ENCODE peak calls at places on chromosomes 4 and X, in six cellular contexts. Y, W, E, Z, O and X are unnamed samples.

GRCh38 chrX:113929004-113929403 is 654.9 kb upstream of the HTR2C start:
- DNase-seq in Y (peak; percentile 10), W (peak; percentile 89), E (peak; percentile 46), O (peak; percentile 92), Z (peak; percentile 54), X (peak; percentile 45)

GRCh38 chrX:106898462-106898861 is 4.7 kb downstream of the RIPPLY1 start:
- DNase-seq in Z (peak; percentile 67), W (no peak), Y (peak; percentile 53), E (no peak), O (peak; percentile 75), X (peak; percentile 40)

GRCh38 chr4:6943012-6943869 is 33.6 kb downstream of the TBC1D14 start:
- DNase-seq in W (no peak), Z (peak; percentile 47), E (no peak), Y (no peak), O (peak; percentile 65), X (no peak)

GRCh38 chr4:25523405-25523804 is 132.2 kb upstream of the SLC34A2 start:
- DNase-seq in O (no peak), E (no peak), W (no peak), Y (no peak), Z (no peak), X (no peak)

GRCh38 chrX:42073468-42073867 is 150.1 kb upstream of the CASK start:
- DNase-seq in Y (no peak), E (no peak), O (no peak), Z (no peak), W (no peak), X (no peak)

GRCh38 chr4:70601422-70602039 is 9.5 kb downstream of the AMBN start:
- DNase-seq in E (peak; percentile 55), W (peak; percentile 85), Y (peak; percentile 74), Z (peak; percentile 61), O (peak; percentile 90), X (peak; percentile 56)

GRCh38 chr4:142550955-142551354 is 295.1 kb downstream of the INPP4B start:
- DNase-seq in Z (no peak), W (no peak), O (no peak), Y (no peak), E (no peak), X (no peak)

GRCh38 chr4:42628740-42629139 is 28.2 kb downstream of the ATP8A1 start:
- DNase-seq in Z (no peak), E (no peak), Y (no peak), W (no peak), O (no peak), X (no peak)

GRCh38 chrX:134932528-134933217 is 58.1 kb upstream of the SMIM10 start:
- DNase-seq in Z (peak; percentile 66), Y (peak; percentile 74), E (no peak), W (no peak), O (no peak), X (no peak)

GRCh38 chrX:45344597-45344996 is 143.9 kb upstream of the DIPK2B start:
- DNase-seq in W (no peak), E (no peak), Z (peak; percentile 18), O (no peak), Y (peak; percentile 81), X (no peak)

GRCh38 chrX:136909706-136910564 is 29.4 kb upstream of the RBMX start:
- DNase-seq in E (peak; percentile 65), W (peak; percentile 91), O (peak; percentile 98), Y (peak; percentile 91), Z (peak; percentile 96), X (peak; percentile 83)
- H4K8ac ChIP-seq in E (peak overlapping the region; percentile 39), W (no peak overlapping the region), O (no peak overlapping the region), Y (peak overlapping the region; percentile 18), Z (peak overlapping the region; percentile 77), X (no peak overlapping the region)

GRCh38 chr4:53589511-53589910 is 1.8 kb downstream of the LNX1 start:
- DNase-seq in E (no peak), Y (no peak), W (no peak), O (no peak), Z (peak; percentile 74), X (no peak)

GRCh38 chr4:53592686-53593641 is 1.7 kb upstream of the LNX1 start:
- DNase-seq in W (peak; percentile 87), E (peak; percentile 77), O (peak; percentile 93), Z (peak; percentile 47), Y (no peak), X (no peak)

GRCh38 chr4:53591372-53591892 is at the start of gene LNX1:
- DNase-seq in E (peak; percentile 86), Y (no peak), W (peak; percentile 96), O (peak; percentile 95), Z (no peak), X (no peak)

GRCh38 chr4:53593765-53594164 is 2.5 kb upstream of the LNX1 start:
- DNase-seq in E (no peak), O (no peak), W (no peak), Z (no peak), Y (no peak), X (no peak)

GRCh38 chr4:53592128-53592527 is 842 bp upstream of the LNX1 start:
- DNase-seq in O (peak; percentile 58), E (no peak), W (peak; percentile 35), Z (peak; percentile 84), Y (peak; percentile 13), X (no peak)
- H4K8ac ChIP-seq in O (no peak overlapping the region), E (no peak overlapping the region), W (no peak overlapping the region), Z (peak overlapping the region; percentile 59), Y (no peak overlapping the region), X (no peak overlapping the region)

GRCh38 chrX:37314526-37314925 is 34.6 kb upstream of the PRRG1 start:
- DNase-seq in W (no peak), Y (peak; percentile 64), Z (peak; percentile 43), O (no peak), E (no peak), X (no peak)
- H4K8ac ChIP-seq in W (no peak overlapping the region), Y (no peak overlapping the region), Z (no peak overlapping the region), O (no peak overlapping the region), E (no peak overlapping the region), X (no peak overlapping the region)

GRCh38 chr4:183757105-183757504 is 98.0 kb downstream of the TRAPPC11 start:
- DNase-seq in Z (no peak), Y (no peak), W (no peak), O (no peak), E (no peak), X (no peak)

GRCh38 chr4:183760326-183760725 is 101.2 kb downstream of the TRAPPC11 start:
- DNase-seq in Z (no peak), Y (no peak), E (no peak), W (no peak), O (no peak), X (no peak)

GRCh38 chr4:183758735-183759447 is 99.8 kb downstream of the TRAPPC11 start:
- DNase-seq in E (peak; percentile 53), W (no peak), Y (no peak), Z (no peak), O (peak; percentile 41), X (no peak)

GRCh38 chr4:183758006-183758734 is 99.1 kb downstream of the TRAPPC11 start:
- DNase-seq in O (peak; percentile 46), Z (no peak), W (peak; percentile 67), E (peak; percentile 80), Y (no peak), X (peak; percentile 23)
- H4K8ac ChIP-seq in O (no peak overlapping the region), Z (no peak overlapping the region), W (no peak overlapping the region), E (no peak overlapping the region), Y (no peak overlapping the region), X (no peak overlapping the region)

DNA sequence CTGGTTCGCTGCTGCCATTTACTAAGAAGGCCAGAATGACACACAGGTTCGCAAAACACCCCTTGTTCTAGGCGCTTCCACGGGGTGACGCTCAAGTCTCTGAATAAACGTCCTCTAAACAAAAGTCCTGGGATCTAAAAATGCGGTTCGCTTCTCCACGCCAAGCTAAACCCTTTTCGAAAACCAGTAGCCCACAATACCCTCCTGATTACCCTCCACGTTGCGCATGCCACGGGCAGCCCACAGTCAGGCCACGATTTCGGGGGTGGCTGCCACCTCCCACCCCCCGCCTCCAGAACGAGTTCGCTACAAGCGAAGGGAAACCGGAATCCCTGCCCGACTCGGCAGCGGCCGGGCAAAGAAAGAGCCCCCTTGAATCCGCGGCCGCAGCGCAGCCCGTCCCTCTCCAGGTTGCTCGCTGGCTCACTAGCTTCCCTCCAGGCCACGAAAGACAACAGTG is 423 bp downstream of the RPL39 start:
- DNase-seq in O (peak; percentile 37), E (no peak), Y (peak; percentile 26), W (no peak), Z (peak; percentile 47), X (no peak)
- H4K8ac ChIP-seq in O (no peak overlapping the region), E (peak overlapping the region; percentile 95), Y (peak overlapping the region; percentile 43), W (no peak overlapping the region), Z (peak overlapping the region; percentile 89), X (no peak overlapping the region)